ENCODE peak calls at places on chromosome 13, in ten cellular contexts. J, K, Z, M, P, V, G, B, X and T are unnamed samples.

GRCh38 chr13:99197257-99197651 is 3.4 kb upstream of the UBAC2 start:
- DNase-seq in G (no peak), Z (no peak), P (no peak), J (no peak), K (no peak), V (no peak), M (no peak), X (no peak), B (no peak), T (no peak)

GRCh38 chr13:30882996-30883766 is 22.9 kb upstream of the MEDAG start:
- DNase-seq in J (no peak), Z (no peak), V (no peak), P (no peak), K (no peak), G (no peak), M (no peak), B (no peak), X (no peak), T (no peak)

GRCh38 chr13:79780240-79780639 is 299.3 kb downstream of the NDFIP2 start:
- DNase-seq in K (no peak), B (peak; percentile 14), P (no peak), G (no peak), Z (no peak), M (no peak), X (no peak), V (no peak), J (no peak), T (no peak)

GRCh38 chr13:40342461-40342860 is 324.0 kb downstream of the FOXO1 start:
- DNase-seq in Z (no peak), P (no peak), V (no peak), M (no peak), K (no peak), X (no peak), G (no peak), B (no peak), J (no peak), T (no peak)

GRCh38 chr13:26075498-26075897 is 23.7 kb upstream of the SHISA2 start:
- DNase-seq in K (no peak), M (no peak), P (no peak), Z (no peak), B (no peak), J (no peak), X (peak; percentile 16), V (peak; percentile 31), G (no peak), T (no peak)

GRCh38 chr13:111179908-111180756 is 65.0 kb downstream of the ARHGEF7 start:
- DNase-seq in Z (no peak), B (no peak), G (no peak), P (no peak), J (no peak), M (no peak), V (peak; percentile 42), X (no peak), K (no peak), T (no peak)

GRCh38 chr13:97278395-97279078 is 56.4 kb downstream of the MBNL2 start:
- DNase-seq in X (no peak), J (no peak), G (no peak), V (no peak), M (no peak), B (no peak), Z (no peak), P (no peak), K (no peak), T (no peak)

GRCh38 chr13:110421696-110422395 is 114.8 kb downstream of the COL4A2 start:
- DNase-seq in M (no peak), K (no peak), B (peak; percentile 75), J (no peak), X (no peak), G (no peak), Z (peak; percentile 48), P (no peak), V (no peak), T (peak; percentile 7)

GRCh38 chr13:69970521-69970920 is 137.1 kb upstream of the ATXN8OS start:
- DNase-seq in G (no peak), P (no peak), M (no peak), Z (no peak), X (peak; percentile 84), V (no peak), J (no peak), K (no peak), B (peak; percentile 84), T (no peak)

GRCh38 chr13:98892821-98893220 is 85.0 kb downstream of the DOCK9 start:
- DNase-seq in G (no peak), P (no peak), J (no peak), X (no peak), V (no peak), K (no peak), Z (no peak), B (no peak), M (no peak), T (no peak)

GRCh38 chr13:73521291-73521626 is 462.5 kb downstream of the KLF5 start:
- DNase-seq in K (no peak), Z (no peak), G (no peak), B (no peak), J (no peak), M (no peak), V (no peak), P (no peak), X (no peak), T (no peak)

GRCh38 chr13:51803422-51804294 is at the start of gene DHRS12:
- DNase-seq in B (peak; percentile 73), K (peak; percentile 90), X (peak; percentile 87), G (peak; percentile 82), M (peak; percentile 69), V (peak; percentile 94), Z (no peak), J (peak; percentile 46), P (peak; percentile 94), T (peak; percentile 92)

GRCh38 chr13:94710881-94711560 is 1.3 kb downstream of the SOX21 start:
- DNase-seq in G (peak; percentile 56), K (no peak), Z (no peak), V (no peak), J (no peak), M (peak; percentile 70), B (no peak), X (peak; percentile 50), P (no peak), T (peak; percentile 54)

GRCh38 chr13:45510671-45511070 is 45.9 kb downstream of the COG3 start:
- DNase-seq in Z (no peak), M (peak; percentile 88), K (no peak), X (peak; percentile 70), P (no peak), B (no peak), V (no peak), J (no peak), G (no peak), T (no peak)

GRCh38 chr13:96248103-96248502 is 158.2 kb downstream of the HS6ST3 start:
- DNase-seq in V (no peak), G (no peak), K (no peak), X (peak; percentile 37), P (no peak), Z (no peak), B (no peak), J (no peak), M (no peak), T (no peak)

GRCh38 chr13:82772802-82773201 is 1109.5 kb downstream of the SLITRK1 start:
- DNase-seq in B (peak; percentile 50), G (no peak), P (no peak), M (no peak), J (no peak), K (no peak), X (no peak), Z (peak; percentile 57), V (peak; percentile 25), T (no peak)

GRCh38 chr13:43355774-43356173 is 332.4 kb downstream of the DNAJC15 start:
- DNase-seq in Z (no peak), B (no peak), J (no peak), G (no peak), K (no peak), P (no peak), X (no peak), V (no peak), M (no peak), T (no peak)

GRCh38 chr13:98334620-98335205 is 157.6 kb upstream of the RNF113B start:
- DNase-seq in V (no peak), P (no peak), G (no peak), Z (no peak), M (no peak), B (no peak), J (no peak), X (no peak), K (no peak), T (no peak)

GRCh38 chr13:42334329-42334706 is 62.4 kb downstream of the AKAP11 start:
- DNase-seq in J (no peak), V (no peak), M (no peak), Z (no peak), B (no peak), G (no peak), K (no peak), P (no peak), X (no peak), T (no peak)

GRCh38 chr13:61128850-61129645 is 286.6 kb downstream of the PCDH20 start:
- DNase-seq in M (no peak), B (no peak), K (no peak), J (no peak), Z (no peak), V (no peak), X (peak; percentile 25), G (no peak), P (no peak), T (no peak)